ENCODE peak calls at places on chromosomes 3 and 15, in eight cellular contexts. B is GM23338, D is MV-4-11, X is foreskin fibroblast, E is dermis blood vessel endothelial cell, G is endothelial cell, Z is non-pigmented ciliary epithelial cell, Q is transverse colon. L is an unnamed sample.

GRCh38 chr3:48422272-48422671 is 7.6 kb downstream of the PLXNB1 start:
- DNase-seq in E (no peak), X (no peak), D (no peak), B (peak), Q (no peak), G (no peak), Z (no peak), L (no peak)

GRCh38 chr3:4573153-4573552 is 80.0 kb downstream of the ITPR1 start:
- DNase-seq in X (no peak), Q (no peak), D (no peak), G (no peak), Z (no peak), E (no peak), B (no peak), L (no peak)

GRCh38 chr3:65914740-65915366 is 123.9 kb downstream of the MAGI1 start:
- DNase-seq in B (peak), G (no peak), Q (no peak), E (peak), D (peak), X (no peak), Z (no peak), L (no peak)

GRCh38 chr15:76991741-76992645 is 2.9 kb upstream of the PSTPIP1 start:
- DNase-seq in Z (no peak), B (no peak), D (peak), E (no peak), G (no peak), X (no peak), Q (peak), L (no peak)

GRCh38 chr3:179541596-179541995 is 21.1 kb upstream of the ACTL6A start:
- DNase-seq in E (no peak), Q (no peak), G (no peak), Z (no peak), B (no peak), D (no peak), X (no peak), L (no peak)

GRCh38 chr3:24375947-24376384 is 118.7 kb downstream of the THRB start:
- DNase-seq in E (no peak), D (no peak), X (no peak), Q (no peak), B (no peak), G (no peak), Z (no peak), L (no peak)

GRCh38 chr3:38985581-38985980 is 66.2 kb downstream of the SCN11A start:
- DNase-seq in Z (peak), Q (no peak), G (no peak), B (no peak), E (no peak), D (no peak), X (peak), L (peak)

GRCh38 chr3:18370672-18371071 is 54.5 kb downstream of the SATB1 start:
- DNase-seq in X (no peak), G (no peak), D (no peak), Z (no peak), B (no peak), Q (no peak), E (no peak), L (no peak)

GRCh38 chr3:20060924-20061323 is 20.7 kb downstream of the KAT2B start:
- DNase-seq in G (no peak), X (peak), Q (no peak), Z (no peak), B (no peak), E (no peak), D (peak), L (peak)

GRCh38 chr3:5194801-5195509 is 7.4 kb downstream of the EDEM1 start:
- DNase-seq in X (peak), E (peak), Z (peak), Q (no peak), B (no peak), D (peak), G (no peak), L (peak)

GRCh38 chr15:44033894-44034293 is 161.2 kb downstream of the FRMD5 start:
- DNase-seq in D (no peak), E (peak), G (no peak), B (no peak), Z (no peak), X (peak), Q (no peak), L (no peak)

GRCh38 chr3:192449036-192449435 is 278.3 kb downstream of the FGF12 start:
- DNase-seq in Q (no peak), X (no peak), E (peak), D (no peak), G (no peak), B (peak), Z (no peak), L (no peak)

GRCh38 chr3:134904333-134904771 is 109.3 kb downstream of the EPHB1 start:
- DNase-seq in X (no peak), G (no peak), E (no peak), B (no peak), Q (no peak), Z (no peak), D (no peak), L (no peak)

GRCh38 chr3:66138336-66139234 is 82.2 kb upstream of the SLC25A26 start:
- DNase-seq in B (peak), G (peak), Z (no peak), D (peak), X (peak), Q (peak), E (peak), L (peak)

GRCh38 chr15:96274698-96275097 is 55.8 kb upstream of the NR2F2 start:
- DNase-seq in X (no peak), E (peak), B (no peak), D (no peak), G (no peak), Z (no peak), Q (no peak), L (no peak)

GRCh38 chr3:25621087-25621486 is 43.6 kb downstream of the TOP2B start:
- DNase-seq in G (no peak), X (no peak), E (no peak), Q (no peak), D (no peak), B (no peak), Z (no peak), L (no peak)

L was measured in fibroblast of villous mesenchyme.